ENCODE peak calls at places on chromosomes 16 and 17, in seven cellular contexts. G is right cardiac atrium; S is CD8-positive, alpha-beta memory T cell; B is cardiac muscle cell; E is GM12878; P is endothelial cell of umbilical vein; F is SK-N-SH. I is an unnamed sample. For H3K4me1 and H3K27me3, the result is how much of the 10 kb centered on the place peaks cover.

GRCh38 chr17:66426397-66427033 is 124.1 kb downstream of the PRKCA start:
- DNase-seq in E (no peak), P (no peak), B (no peak), G (no peak), S (peak), F (no peak), I (no peak)

GRCh38 chr17:68057531-68057952 is 22.0 kb downstream of the KPNA2 start:
- DNase-seq in G (no peak), F (peak), S (peak), B (no peak), E (no peak), P (peak), I (no peak)

GRCh38 chr16:71762186-71762585 is 37.7 kb upstream of the PHLPP2 start:
- DNase-seq in F (no peak), G (no peak), S (no peak), P (no peak), E (no peak), B (no peak), I (no peak)

GRCh38 chr16:736936-737481 is 3.8 kb downstream of the CIAO3 start:
- DNase-seq in F (no peak), S (no peak), B (no peak), E (no peak), G (no peak), P (no peak), I (no peak)

GRCh38 chr17:73797594-73798110 is 153.4 kb upstream of the SDK2 start:
- DNase-seq in G (no peak), B (no peak), F (no peak), S (no peak), E (no peak), P (no peak), I (no peak)

GRCh38 chr16:23232806-23233205 is 50.3 kb downstream of the SCNN1G start:
- DNase-seq in S (no peak), P (no peak), G (no peak), B (no peak), E (no peak), F (no peak), I (no peak)

GRCh38 chr17:73595068-73595865 is 49.0 kb downstream of the SDK2 start:
- DNase-seq in S (no peak), E (no peak), B (peak), P (no peak), F (peak), G (peak), I (no peak)

GRCh38 chr17:70022175-70022574 is 52.9 kb upstream of the KCNJ16 start:
- DNase-seq in P (peak), G (no peak), S (no peak), F (no peak), E (no peak), B (no peak), I (no peak)

GRCh38 chr17:63439682-63440081 is 6.4 kb downstream of the CYB561 start:
- DNase-seq in P (peak), G (no peak), B (no peak), S (no peak), F (no peak), E (no peak), I (no peak)

GRCh38 chr16:49763826-49764225 is 92.1 kb downstream of the ZNF423 start:
- DNase-seq in E (no peak), S (no peak), P (peak), F (no peak), B (no peak), G (no peak), I (no peak)

GRCh38 chr17:13362341-13363122 is 239.2 kb downstream of the HS3ST3A1 start:
- DNase-seq in E (no peak), G (no peak), B (no peak), S (no peak), F (no peak), P (no peak), I (no peak)

GRCh38 chr16:58499615-58500328 is at the start of gene NDRG4:
- DNase-seq in S (no peak), F (peak), B (peak), E (no peak), G (peak), P (peak), I (no peak)

GRCh38 chr16:19228575-19228974 is 57.0 kb upstream of the CLEC19A start:
- DNase-seq in E (no peak), S (no peak), B (no peak), P (no peak), F (no peak), G (no peak), I (no peak)

GRCh38 chr16:10658943-10659342 is 35.8 kb downstream of the TEKT5 start:
- DNase-seq in E (no peak), P (no peak), S (no peak), G (no peak), F (no peak), B (no peak), I (no peak)

DNA sequence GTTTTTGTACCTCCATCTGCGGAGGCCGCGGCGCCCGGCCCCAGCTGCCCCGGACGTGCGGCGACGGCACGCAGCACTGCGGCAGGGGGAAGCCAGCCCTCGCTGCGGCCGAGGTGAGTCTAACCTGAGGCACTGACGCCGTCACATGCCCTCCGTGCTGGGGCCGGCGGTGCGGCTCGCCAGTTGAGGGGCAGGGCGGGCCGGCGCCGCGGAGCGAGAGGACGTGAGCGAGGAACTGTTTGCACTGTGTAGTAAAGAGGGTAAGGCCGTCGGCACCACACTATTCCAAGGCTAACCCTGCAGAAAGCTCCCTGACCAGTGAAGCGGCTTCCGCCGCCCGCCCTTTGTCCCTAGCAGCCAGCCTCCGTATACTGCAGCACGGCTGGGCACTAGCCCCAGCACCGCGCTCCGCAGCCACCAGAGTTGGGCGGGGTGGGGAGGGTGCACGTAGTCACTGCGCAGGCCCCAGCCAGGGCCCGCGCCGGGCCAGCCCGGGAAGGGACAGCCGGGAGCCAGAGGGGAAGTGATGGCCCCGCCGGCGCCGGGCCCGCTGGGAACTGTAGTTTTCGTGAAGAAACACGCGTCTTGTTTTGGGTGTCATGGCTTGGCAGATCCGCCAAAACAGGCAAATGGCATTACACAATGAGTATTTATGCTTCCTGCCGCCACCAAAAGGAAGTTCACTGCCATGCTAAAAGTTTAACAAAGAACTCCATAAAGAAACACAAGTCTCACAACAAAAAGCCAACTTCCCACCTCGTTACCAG is 580 bp upstream of the KANSL1 start:
- DNase-seq in B (peak), F (peak), P (peak), E (peak), G (peak), S (peak), I (peak)
- H3K4me1 ChIP-seq in B (under half), F (under half), P (under half), E (under half), G (under half), S (half or more), I (under half)

GRCh38 chr17:72191901-72192300 is 71.1 kb downstream of the SOX9 start:
- DNase-seq in E (no peak), P (no peak), F (no peak), B (no peak), S (no peak), G (peak), I (no peak)
- H3K27me3 ChIP-seq in E (under half), P (under half), F (under half), B (under half), S (under half), G (under half), I (under half)

GRCh38 chr17:72060084-72060483 is 60.7 kb upstream of the SOX9 start:
- DNase-seq in B (no peak), F (no peak), S (no peak), G (no peak), P (no peak), E (no peak), I (no peak)

GRCh38 chr17:72053069-72053846 is 67.6 kb upstream of the SOX9 start:
- DNase-seq in S (no peak), G (peak), E (no peak), B (no peak), P (no peak), F (peak), I (no peak)

GRCh38 chr17:72056155-72056554 is 64.7 kb upstream of the SOX9 start:
- DNase-seq in P (no peak), B (no peak), S (no peak), E (no peak), F (no peak), G (no peak), I (no peak)

GRCh38 chr17:72056727-72057290 is 64.0 kb upstream of the SOX9 start:
- DNase-seq in P (no peak), G (no peak), E (no peak), B (peak), F (no peak), S (no peak), I (no peak)
- H3K4me1 ChIP-seq in P (under half), G (under half), E (under half), B (under half), F (under half), S (under half), I (under half)

DNA sequence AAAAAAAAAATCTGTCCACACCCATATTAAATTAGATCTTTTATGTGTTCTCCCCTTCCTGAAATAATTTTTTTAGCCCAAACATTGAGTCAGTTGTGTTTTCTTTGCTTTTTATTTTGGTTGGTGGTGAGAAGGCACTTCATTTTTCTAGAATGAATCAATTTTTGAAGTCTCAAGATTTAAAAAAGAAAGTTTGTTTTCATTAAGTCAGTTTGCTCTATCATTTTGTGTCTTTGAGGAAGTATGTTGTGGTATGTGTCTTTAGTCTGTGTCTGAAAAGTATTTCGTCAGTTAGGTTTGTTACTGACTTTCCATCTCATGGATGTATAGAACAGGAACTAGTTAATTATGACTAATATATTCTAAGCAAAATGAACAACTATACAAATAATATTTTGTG is 3.8 kb downstream of the IGF2BP1 start:
- DNase-seq in E (no peak), S (no peak), F (no peak), B (no peak), P (peak), G (no peak), I (no peak)
- H3K27me3 ChIP-seq in E (under half), S (half or more), F (half or more), B (under half), P (under half), G (under half), I (half or more)

DNA sequence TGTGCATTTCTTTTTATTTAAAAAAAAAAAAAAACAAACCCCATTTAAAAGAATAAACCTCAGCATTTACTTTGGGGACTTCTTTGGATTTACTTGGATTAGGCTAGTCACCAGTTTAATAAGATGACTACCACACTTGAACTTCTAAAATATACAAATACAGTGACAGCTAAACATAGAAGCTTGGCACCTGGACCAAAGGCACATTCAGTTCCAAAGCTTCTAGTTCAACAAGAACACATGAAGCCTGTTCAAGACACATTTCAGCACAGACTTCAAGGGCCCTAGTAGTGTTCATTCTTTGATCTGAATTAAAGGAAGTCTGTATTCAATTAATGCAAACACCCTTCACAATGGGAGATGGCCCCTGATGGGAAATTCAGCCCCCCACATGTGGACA is 11.6 kb upstream of the ROGDI start:
- DNase-seq in P (no peak), S (no peak), F (no peak), G (no peak), B (no peak), E (no peak), I (no peak)
- H3K4me1 ChIP-seq in P (under half), S (under half), F (under half), G (under half), B (under half), E (under half), I (under half)

GRCh38 chr17:15269087-15269486 is 4.0 kb upstream of the PMP22 start:
- DNase-seq in P (no peak), S (no peak), B (no peak), E (no peak), F (no peak), G (no peak), I (no peak)
- H3K27me3 ChIP-seq in P (under half), S (under half), B (half or more), E (under half), F (under half), G (under half), I (under half)

GRCh38 chr17:77436058-77436442 is 295.3 kb downstream of the SEC14L1 start:
- DNase-seq in F (peak), S (no peak), P (peak), E (no peak), G (peak), B (peak), I (no peak)
- H3K4me1 ChIP-seq in F (half or more), S (half or more), P (under half), E (half or more), G (half or more), B (half or more), I (half or more)

DNA sequence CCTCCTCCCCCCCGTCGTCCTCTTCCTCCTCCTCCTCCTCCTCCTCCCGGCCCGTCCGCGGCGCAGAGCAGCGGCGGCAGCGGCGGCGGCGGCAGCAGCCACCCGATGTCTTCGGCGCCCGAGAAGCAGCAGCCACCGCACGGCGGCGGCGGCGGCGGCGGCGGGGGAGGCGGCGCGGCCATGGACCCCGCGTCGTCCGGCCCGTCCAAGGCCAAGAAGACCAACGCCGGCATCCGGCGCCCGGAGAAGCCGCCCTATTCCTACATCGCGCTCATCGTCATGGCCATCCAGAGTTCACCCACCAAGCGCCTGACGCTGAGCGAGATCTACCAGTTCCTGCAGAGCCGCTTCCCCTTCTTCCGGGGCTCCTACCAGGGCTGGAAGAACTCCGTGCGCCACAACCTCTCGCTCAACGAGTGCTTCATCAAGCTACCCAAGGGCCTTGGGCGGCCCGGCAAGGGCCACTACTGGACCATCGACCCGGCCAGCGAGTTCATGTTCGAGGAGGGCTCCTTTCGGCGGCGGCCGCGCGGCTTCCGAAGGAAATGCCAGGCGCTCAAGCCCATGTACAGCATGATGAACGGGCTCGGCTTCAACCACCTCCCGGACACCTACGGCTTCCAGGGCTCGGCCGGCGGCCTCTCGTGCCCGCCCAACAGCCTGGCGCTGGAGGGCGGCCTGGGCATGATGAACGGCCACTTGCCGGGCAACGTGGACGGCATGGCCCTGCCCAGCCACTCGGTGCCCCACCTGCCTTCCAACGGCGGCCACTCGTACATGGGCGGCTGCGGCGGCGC is at the start of gene FOXF1:
- DNase-seq in E (no peak), S (no peak), G (no peak), F (no peak), B (no peak), P (peak), I (no peak)
- H3K27me3 ChIP-seq in E (under half), S (under half), G (under half), F (half or more), B (half or more), P (under half), I (under half)

GRCh38 chr17:40536731-40537171 is 28.5 kb downstream of the CCR7 start:
- DNase-seq in P (peak), G (peak), F (no peak), E (no peak), B (no peak), S (no peak), I (peak)

GRCh38 chr17:40535438-40535837 is 29.8 kb downstream of the CCR7 start:
- DNase-seq in F (no peak), G (no peak), B (no peak), S (no peak), E (no peak), P (no peak), I (no peak)

GRCh38 chr17:40538019-40538935 is 27.0 kb downstream of the CCR7 start:
- DNase-seq in F (no peak), S (no peak), P (no peak), B (no peak), E (no peak), G (peak), I (no peak)

GRCh38 chr17:40534431-40535189 is 30.7 kb downstream of the CCR7 start:
- DNase-seq in B (peak), E (no peak), P (no peak), F (no peak), G (no peak), S (no peak), I (no peak)

DNA sequence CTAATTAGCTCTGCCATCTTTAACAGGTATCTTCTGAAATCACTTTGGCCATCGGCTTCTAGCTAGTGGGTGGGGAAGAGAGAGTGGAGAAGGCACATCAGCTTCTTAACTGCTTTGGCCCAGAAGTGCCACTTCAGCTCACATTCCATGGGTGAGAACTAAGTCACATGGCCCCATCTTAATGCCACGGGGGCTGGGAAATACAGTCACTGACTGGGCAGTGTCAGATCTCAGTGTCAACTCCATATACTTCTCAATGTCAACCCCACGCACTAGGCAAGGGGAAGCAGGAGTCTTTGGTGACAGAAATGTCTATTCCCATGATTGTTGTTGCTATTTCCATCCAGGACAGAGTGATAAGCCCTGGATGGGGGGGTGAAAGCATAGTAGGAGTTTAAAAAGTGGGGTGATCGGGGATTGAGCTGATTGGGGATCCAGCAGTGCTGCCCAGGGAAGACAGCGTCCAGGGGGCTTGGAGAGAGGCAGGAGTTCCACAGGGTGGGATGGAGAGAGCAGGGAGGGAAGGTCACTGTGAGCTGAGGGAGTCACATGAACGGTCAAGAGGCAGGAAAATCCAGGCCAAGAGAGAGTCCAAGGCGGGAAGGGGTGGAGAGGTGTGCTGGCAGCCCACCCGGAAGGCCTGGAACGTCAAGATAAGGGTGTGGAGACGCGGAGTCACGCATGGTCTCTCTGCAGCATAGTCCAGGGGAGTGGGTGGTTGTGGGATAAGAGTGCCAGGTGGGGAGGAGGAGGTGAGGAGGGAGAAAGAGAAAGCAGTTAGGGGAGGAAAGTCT is 29.2 kb downstream of the CCR7 start:
- DNase-seq in E (no peak), P (peak), F (no peak), B (peak), G (peak), S (no peak), I (no peak)
- H3K4me1 ChIP-seq in E (half or more), P (under half), F (under half), B (under half), G (under half), S (half or more), I (under half)

GRCh38 chr16:89450537-89450936 is 39.8 kb downstream of the ANKRD11 start:
- DNase-seq in E (no peak), P (no peak), S (no peak), G (no peak), B (no peak), F (no peak), I (no peak)

GRCh38 chr16:89452241-89452640 is 38.1 kb downstream of the ANKRD11 start:
- DNase-seq in B (no peak), P (no peak), G (no peak), E (no peak), S (no peak), F (no peak), I (no peak)

GRCh38 chr16:89446975-89447293 is 43.4 kb downstream of the ANKRD11 start:
- DNase-seq in P (no peak), E (no peak), S (no peak), F (no peak), G (no peak), B (no peak), I (no peak)

GRCh38 chr16:89448656-89449055 is 41.7 kb downstream of the ANKRD11 start:
- DNase-seq in S (no peak), E (no peak), G (no peak), F (no peak), P (no peak), B (no peak), I (no peak)

GRCh38 chr16:89449726-89450335 is 40.5 kb downstream of the ANKRD11 start:
- DNase-seq in F (no peak), S (no peak), B (no peak), P (peak), G (no peak), E (no peak), I (no peak)
- H3K27me3 ChIP-seq in F (under half), S (under half), B (under half), P (under half), G (under half), E (under half), I (under half)